ENCODE peak calls at places on chromosomes 7 and 10, in nine cellular contexts. Y, I, J, B, L, S, R, E and P are unnamed samples.

GRCh38 chr10:61994404-61995031 is 93.0 kb downstream of the ARID5B start:
- DNase-seq in E (no peak), J (no peak), L (no peak), B (no peak), R (no peak), Y (no peak), I (no peak), S (no peak), P (no peak)

GRCh38 chr7:142898377-142899235 is 13.1 kb upstream of the TRPV6 start:
- DNase-seq in B (no peak), Y (no peak), J (no peak), L (no peak), S (no peak), R (no peak), E (no peak), I (no peak), P (no peak)

GRCh38 chr7:50655490-50655889 is 90.3 kb upstream of the DDC start:
- DNase-seq in J (no peak), Y (no peak), B (no peak), I (no peak), S (no peak), E (no peak), L (no peak), R (no peak), P (no peak)

GRCh38 chr10:32341596-32341995 is 5.4 kb downstream of the EPC1 start:
- DNase-seq in S (no peak), J (no peak), L (no peak), Y (no peak), R (no peak), E (no peak), B (no peak), I (no peak), P (no peak)

GRCh38 chr10:81177651-81178244 is 640.0 kb downstream of the SH2D4B start:
- DNase-seq in R (no peak), J (no peak), E (no peak), Y (no peak), S (no peak), L (no peak), I (no peak), B (no peak), P (no peak)

GRCh38 chr7:133985300-133985699 is 141.8 kb upstream of the LRGUK start:
- DNase-seq in E (no peak), B (no peak), L (no peak), I (no peak), J (no peak), R (no peak), Y (no peak), S (no peak), P (no peak)

GRCh38 chr10:30553625-30554442 is 75.7 kb downstream of the LYZL2 start:
- DNase-seq in I (peak; percentile 75), E (no peak), B (no peak), J (peak; percentile 54), S (no peak), Y (no peak), L (no peak), R (peak; percentile 21), P (no peak)

GRCh38 chr7:95716357-95717122 is 55.8 kb upstream of the DYNC1I1 start:
- DNase-seq in B (no peak), I (no peak), Y (no peak), J (no peak), L (no peak), S (no peak), R (no peak), E (no peak), P (no peak)

GRCh38 chr10:80459047-80459865 is 5.1 kb downstream of the TSPAN14 start:
- DNase-seq in I (no peak), R (no peak), B (no peak), Y (peak; percentile 32), S (no peak), L (peak; percentile 70), J (peak; percentile 93), E (no peak), P (peak; percentile 64)

GRCh38 chr7:140081774-140082425 is 19.1 kb upstream of the PARP12 start:
- DNase-seq in E (no peak), J (no peak), Y (no peak), I (no peak), B (no peak), S (no peak), L (no peak), R (no peak), P (no peak)

GRCh38 chr7:47514818-47515217 is 67.1 kb downstream of the TNS3 start:
- DNase-seq in Y (no peak), S (no peak), I (no peak), E (no peak), R (no peak), B (no peak), L (no peak), J (no peak), P (no peak)

GRCh38 chr7:99949645-99950228 is 20.3 kb upstream of the GJC3 start:
- DNase-seq in J (peak; percentile 13), B (no peak), E (no peak), L (no peak), S (no peak), I (no peak), R (no peak), Y (no peak), P (no peak)

GRCh38 chr10:18665815-18666558 is 6.8 kb downstream of the ARL5B start:
- DNase-seq in E (no peak), S (no peak), Y (no peak), J (peak; percentile 17), B (no peak), L (no peak), I (no peak), R (no peak), P (no peak)

GRCh38 chr7:15131661-15132060 is 229.1 kb upstream of the DGKB start:
- DNase-seq in L (no peak), I (no peak), S (no peak), Y (no peak), R (no peak), E (no peak), B (no peak), J (no peak), P (no peak)

GRCh38 chr7:118845787-118846186 is 621.3 kb downstream of the ANKRD7 start:
- DNase-seq in E (no peak), J (no peak), S (no peak), Y (no peak), R (no peak), L (no peak), B (no peak), I (no peak), P (no peak)

GRCh38 chr7:37342665-37343471 is 105.8 kb downstream of the ELMO1 start:
- DNase-seq in L (peak; percentile 66), B (peak; percentile 58), S (no peak), Y (peak; percentile 41), R (no peak), E (no peak), J (no peak), I (no peak), P (peak; percentile 67)

GRCh38 chr7:29926761-29927160 is 62.8 kb downstream of the SCRN1 start:
- DNase-seq in R (no peak), I (no peak), S (no peak), B (no peak), J (no peak), Y (no peak), L (no peak), E (no peak), P (no peak)

GRCh38 chr10:6062101-6062771 is at the start of gene IL2RA:
- DNase-seq in R (no peak), J (no peak), S (no peak), L (peak; percentile 76), Y (no peak), B (peak; percentile 55), I (no peak), E (no peak), P (peak; percentile 34)

GRCh38 chr7:128406147-128406985 is 3.4 kb downstream of the IMPDH1 start:
- DNase-seq in E (no peak), Y (no peak), S (peak; percentile 40), I (no peak), R (no peak), J (no peak), L (no peak), B (no peak), P (no peak)

GRCh38 chr7:24440851-24441250 is 132.4 kb upstream of the PALS2 start:
- DNase-seq in E (no peak), Y (no peak), R (no peak), B (no peak), L (no peak), S (no peak), I (no peak), J (no peak), P (no peak)

GRCh38 chr7:138359891-138360582 is 100.0 kb upstream of the TRIM24 start:
- DNase-seq in R (no peak), S (no peak), I (no peak), B (no peak), E (no peak), Y (no peak), L (no peak), J (no peak), P (no peak)

GRCh38 chr10:36493511-36493880 is 631.9 kb upstream of the ANKRD30A start:
- DNase-seq in R (no peak), J (peak; percentile 29), B (no peak), I (no peak), S (no peak), L (no peak), E (no peak), Y (no peak), P (no peak)

GRCh38 chr10:79260803-79261740 is 86.2 kb upstream of the PPIF start:
- DNase-seq in I (no peak), E (no peak), S (no peak), L (no peak), J (peak; percentile 62), Y (peak; percentile 93), B (no peak), R (peak; percentile 42), P (no peak)

GRCh38 chr7:46319841-46320240 is 398.8 kb upstream of the IGFBP3 start:
- DNase-seq in S (no peak), E (no peak), I (no peak), L (no peak), B (no peak), J (no peak), R (no peak), Y (no peak), P (no peak)

GRCh38 chr7:136976504-136977251 is 108.2 kb downstream of the CHRM2 start:
- DNase-seq in Y (no peak), L (no peak), I (no peak), R (no peak), E (no peak), B (no peak), S (no peak), J (peak; percentile 45), P (no peak)

GRCh38 chr10:62655337-62655994 is 149.1 kb upstream of the ADO start:
- DNase-seq in J (no peak), E (no peak), S (no peak), L (no peak), B (no peak), R (no peak), I (no peak), Y (no peak), P (no peak)

GRCh38 chr7:82865856-82866255 is 296.8 kb downstream of the PCLO start:
- DNase-seq in E (no peak), S (no peak), J (no peak), B (no peak), R (no peak), L (no peak), I (no peak), Y (no peak), P (no peak)

GRCh38 chr10:125624800-125625199 is 58.2 kb downstream of the TEX36 start:
- DNase-seq in R (no peak), E (no peak), B (no peak), L (no peak), S (no peak), I (no peak), Y (no peak), J (no peak), P (no peak)

GRCh38 chr10:484925-485661 is 204.4 kb downstream of the DIP2C start:
- DNase-seq in R (no peak), L (no peak), S (no peak), Y (no peak), I (no peak), J (no peak), E (no peak), B (no peak), P (peak; percentile 8)

GRCh38 chr7:86629-87028 is 105.7 kb upstream of the FAM20C start:
- DNase-seq in Y (no peak), L (no peak), J (no peak), B (no peak), E (no peak), S (no peak), R (no peak), I (no peak), P (no peak)

GRCh38 chr10:68604441-68604840 is 44.3 kb downstream of the TET1 start:
- DNase-seq in Y (no peak), S (no peak), B (no peak), I (no peak), E (no peak), L (no peak), R (no peak), J (peak; percentile 19), P (no peak)